ENCODE peak calls at places on chromosomes 16 and 17, in nine cellular contexts. One of them, this sample, is unnamed.

GRCh38 chr17:81961087-81961514 is at the start of gene NOTUM:
- DNase-seq in transverse colon: no peak
- DNase-seq in lung: no peak
- DNase-seq in neural crest cell: no peak
- DNase-seq in renal cortical epithelial cell: no peak
- DNase-seq in activated CD4-positive, CD25-positive, alpha-beta regulatory T cell: no peak
- DNase-seq in IMR-90: peak; percentile 12
- DNase-seq in ureter: no peak
- DNase-seq in keratinocyte: no peak
- DNase-seq in this sample: no peak

GRCh38 chr16:78743556-78743955 is 644.1 kb downstream of the WWOX start:
- DNase-seq in transverse colon: no peak
- DNase-seq in lung: no peak
- DNase-seq in neural crest cell: no peak
- DNase-seq in renal cortical epithelial cell: no peak
- DNase-seq in activated CD4-positive, CD25-positive, alpha-beta regulatory T cell: no peak
- DNase-seq in IMR-90: no peak
- DNase-seq in ureter: no peak
- DNase-seq in keratinocyte: no peak
- DNase-seq in this sample: no peak

GRCh38 chr17:19812407-19812806 is 55.3 kb downstream of the ULK2 start:
- DNase-seq in transverse colon: no peak
- DNase-seq in lung: no peak
- DNase-seq in neural crest cell: no peak
- DNase-seq in renal cortical epithelial cell: no peak
- DNase-seq in activated CD4-positive, CD25-positive, alpha-beta regulatory T cell: no peak
- DNase-seq in IMR-90: peak; percentile 10
- DNase-seq in ureter: no peak
- DNase-seq in keratinocyte: no peak
- DNase-seq in this sample: no peak

GRCh38 chr17:78986048-78986648 is 6.4 kb upstream of the LGALS3BP start:
- DNase-seq in transverse colon: peak; percentile 53
- DNase-seq in lung: no peak
- DNase-seq in neural crest cell: no peak
- DNase-seq in renal cortical epithelial cell: peak; percentile 27
- DNase-seq in activated CD4-positive, CD25-positive, alpha-beta regulatory T cell: no peak
- DNase-seq in IMR-90: peak; percentile 39
- DNase-seq in ureter: no peak
- DNase-seq in keratinocyte: no peak
- DNase-seq in this sample: no peak

GRCh38 chr17:43810226-43810715 is 22.7 kb downstream of the MPP3 start:
- DNase-seq in transverse colon: no peak
- DNase-seq in lung: no peak
- DNase-seq in neural crest cell: no peak
- DNase-seq in renal cortical epithelial cell: no peak
- DNase-seq in activated CD4-positive, CD25-positive, alpha-beta regulatory T cell: no peak
- DNase-seq in IMR-90: no peak
- DNase-seq in ureter: no peak
- DNase-seq in keratinocyte: no peak
- DNase-seq in this sample: no peak

GRCh38 chr17:27506348-27507218 is 50.3 kb downstream of the KSR1 start:
- DNase-seq in transverse colon: no peak
- DNase-seq in lung: no peak
- DNase-seq in neural crest cell: no peak
- DNase-seq in renal cortical epithelial cell: no peak
- DNase-seq in activated CD4-positive, CD25-positive, alpha-beta regulatory T cell: no peak
- DNase-seq in IMR-90: no peak
- DNase-seq in ureter: no peak
- DNase-seq in keratinocyte: no peak
- DNase-seq in this sample: no peak

GRCh38 chr17:17348872-17349723 is 45.9 kb downstream of the NT5M start:
- DNase-seq in transverse colon: no peak
- DNase-seq in lung: no peak
- DNase-seq in neural crest cell: no peak
- DNase-seq in renal cortical epithelial cell: no peak
- DNase-seq in activated CD4-positive, CD25-positive, alpha-beta regulatory T cell: no peak
- DNase-seq in IMR-90: no peak
- DNase-seq in ureter: no peak
- DNase-seq in keratinocyte: no peak
- DNase-seq in this sample: no peak

GRCh38 chr17:60754057-60754604 is 76.5 kb downstream of the BCAS3 start:
- DNase-seq in transverse colon: no peak
- DNase-seq in lung: no peak
- DNase-seq in neural crest cell: no peak
- DNase-seq in renal cortical epithelial cell: no peak
- DNase-seq in activated CD4-positive, CD25-positive, alpha-beta regulatory T cell: no peak
- DNase-seq in IMR-90: no peak
- DNase-seq in ureter: no peak
- DNase-seq in keratinocyte: no peak
- DNase-seq in this sample: no peak

GRCh38 chr17:70622382-70623260 is 453.3 kb downstream of the KCNJ2 start:
- DNase-seq in transverse colon: peak; percentile 67
- DNase-seq in lung: peak; percentile 51
- DNase-seq in neural crest cell: peak; percentile 62
- DNase-seq in renal cortical epithelial cell: peak; percentile 30
- DNase-seq in activated CD4-positive, CD25-positive, alpha-beta regulatory T cell: no peak
- DNase-seq in IMR-90: peak; percentile 18
- DNase-seq in ureter: no peak
- DNase-seq in keratinocyte: no peak
- DNase-seq in this sample: no peak

GRCh38 chr17:11736613-11737289 is 138.5 kb downstream of the DNAH9 start:
- DNase-seq in transverse colon: no peak
- DNase-seq in lung: no peak
- DNase-seq in neural crest cell: no peak
- DNase-seq in renal cortical epithelial cell: no peak
- DNase-seq in activated CD4-positive, CD25-positive, alpha-beta regulatory T cell: no peak
- DNase-seq in IMR-90: no peak
- DNase-seq in ureter: no peak
- DNase-seq in keratinocyte: no peak
- DNase-seq in this sample: no peak

GRCh38 chr17:78780335-78780734 is 1.7 kb downstream of the CYTH1 start:
- DNase-seq in transverse colon: no peak
- DNase-seq in lung: no peak
- DNase-seq in neural crest cell: no peak
- DNase-seq in renal cortical epithelial cell: no peak
- DNase-seq in activated CD4-positive, CD25-positive, alpha-beta regulatory T cell: no peak
- DNase-seq in IMR-90: no peak
- DNase-seq in ureter: no peak
- DNase-seq in keratinocyte: no peak
- DNase-seq in this sample: no peak

GRCh38 chr16:86844691-86845090 is 266.3 kb downstream of the FOXL1 start:
- DNase-seq in transverse colon: no peak
- DNase-seq in lung: no peak
- DNase-seq in neural crest cell: peak; percentile 12
- DNase-seq in renal cortical epithelial cell: no peak
- DNase-seq in activated CD4-positive, CD25-positive, alpha-beta regulatory T cell: no peak
- DNase-seq in IMR-90: no peak
- DNase-seq in ureter: no peak
- DNase-seq in keratinocyte: no peak
- DNase-seq in this sample: no peak

GRCh38 chr17:30158896-30159625 is 42.4 kb downstream of the NSRP1 start:
- DNase-seq in transverse colon: no peak
- DNase-seq in lung: no peak
- DNase-seq in neural crest cell: no peak
- DNase-seq in renal cortical epithelial cell: no peak
- DNase-seq in activated CD4-positive, CD25-positive, alpha-beta regulatory T cell: no peak
- DNase-seq in IMR-90: no peak
- DNase-seq in ureter: no peak
- DNase-seq in keratinocyte: no peak
- DNase-seq in this sample: no peak

GRCh38 chr16:4911831-4912422 is 25.0 kb downstream of the PPL start:
- DNase-seq in transverse colon: no peak
- DNase-seq in lung: no peak
- DNase-seq in neural crest cell: no peak
- DNase-seq in renal cortical epithelial cell: peak; percentile 33
- DNase-seq in activated CD4-positive, CD25-positive, alpha-beta regulatory T cell: no peak
- DNase-seq in IMR-90: peak; percentile 33
- DNase-seq in ureter: no peak
- DNase-seq in keratinocyte: no peak
- DNase-seq in this sample: no peak

GRCh38 chr17:1617620-1618174 is 10.9 kb downstream of the SLC43A2 start:
- DNase-seq in transverse colon: peak; percentile 82
- DNase-seq in lung: no peak
- DNase-seq in neural crest cell: no peak
- DNase-seq in renal cortical epithelial cell: peak; percentile 83
- DNase-seq in activated CD4-positive, CD25-positive, alpha-beta regulatory T cell: no peak
- DNase-seq in IMR-90: peak; percentile 77
- DNase-seq in ureter: no peak
- DNase-seq in keratinocyte: peak; percentile 74
- DNase-seq in this sample: no peak

GRCh38 chr17:12545877-12546513 is 119.7 kb upstream of the MYOCD start:
- DNase-seq in transverse colon: peak; percentile 19
- DNase-seq in lung: no peak
- DNase-seq in neural crest cell: peak; percentile 33
- DNase-seq in renal cortical epithelial cell: peak; percentile 4
- DNase-seq in activated CD4-positive, CD25-positive, alpha-beta regulatory T cell: no peak
- DNase-seq in IMR-90: peak; percentile 63
- DNase-seq in ureter: no peak
- DNase-seq in keratinocyte: peak; percentile 11
- DNase-seq in this sample: no peak

GRCh38 chr16:20334396-20334795 is 7.1 kb upstream of the GP2 start:
- DNase-seq in transverse colon: no peak
- DNase-seq in lung: no peak
- DNase-seq in neural crest cell: no peak
- DNase-seq in renal cortical epithelial cell: no peak
- DNase-seq in activated CD4-positive, CD25-positive, alpha-beta regulatory T cell: no peak
- DNase-seq in IMR-90: no peak
- DNase-seq in ureter: no peak
- DNase-seq in keratinocyte: no peak
- DNase-seq in this sample: no peak

GRCh38 chr16:528111-529011 is 849 bp downstream of the CAPN15 start:
- DNase-seq in transverse colon: peak; percentile 87
- DNase-seq in lung: peak; percentile 47
- DNase-seq in neural crest cell: no peak
- DNase-seq in renal cortical epithelial cell: peak; percentile 51
- DNase-seq in activated CD4-positive, CD25-positive, alpha-beta regulatory T cell: no peak
- DNase-seq in IMR-90: peak; percentile 61
- DNase-seq in ureter: peak; percentile 69
- DNase-seq in keratinocyte: no peak
- DNase-seq in this sample: peak; percentile 22

GRCh38 chr17:3535253-3535995 is 22.2 kb downstream of the TRPV3 start:
- DNase-seq in transverse colon: peak; percentile 57
- DNase-seq in lung: peak; percentile 51
- DNase-seq in neural crest cell: peak; percentile 72
- DNase-seq in renal cortical epithelial cell: peak; percentile 36
- DNase-seq in activated CD4-positive, CD25-positive, alpha-beta regulatory T cell: peak; percentile 20
- DNase-seq in IMR-90: peak; percentile 62
- DNase-seq in ureter: peak; percentile 67
- DNase-seq in keratinocyte: no peak
- DNase-seq in this sample: peak; percentile 30

GRCh38 chr17:46742539-46743270 is 75.8 kb downstream of the WNT3 start:
- DNase-seq in transverse colon: no peak
- DNase-seq in lung: peak; percentile 39
- DNase-seq in neural crest cell: no peak
- DNase-seq in renal cortical epithelial cell: peak; percentile 92
- DNase-seq in activated CD4-positive, CD25-positive, alpha-beta regulatory T cell: no peak
- DNase-seq in IMR-90: peak; percentile 93
- DNase-seq in ureter: no peak
- DNase-seq in keratinocyte: no peak
- DNase-seq in this sample: no peak

GRCh38 chr17:298791-299450 is 53.7 kb downstream of the RPH3AL start:
- DNase-seq in transverse colon: peak; percentile 27
- DNase-seq in lung: no peak
- DNase-seq in neural crest cell: no peak
- DNase-seq in renal cortical epithelial cell: no peak
- DNase-seq in activated CD4-positive, CD25-positive, alpha-beta regulatory T cell: no peak
- DNase-seq in IMR-90: no peak
- DNase-seq in ureter: no peak
- DNase-seq in keratinocyte: no peak
- DNase-seq in this sample: no peak

GRCh38 chr16:70529051-70529777 is 5.6 kb downstream of the SF3B3 start:
- DNase-seq in transverse colon: no peak
- DNase-seq in lung: no peak
- DNase-seq in neural crest cell: no peak
- DNase-seq in renal cortical epithelial cell: peak; percentile 48
- DNase-seq in activated CD4-positive, CD25-positive, alpha-beta regulatory T cell: no peak
- DNase-seq in IMR-90: peak; percentile 79
- DNase-seq in ureter: no peak
- DNase-seq in keratinocyte: no peak
- DNase-seq in this sample: no peak

GRCh38 chr17:17445925-17446665 is 30.7 kb upstream of the MED9 start:
- DNase-seq in transverse colon: peak; percentile 51
- DNase-seq in lung: peak; percentile 75
- DNase-seq in neural crest cell: no peak
- DNase-seq in renal cortical epithelial cell: peak; percentile 100
- DNase-seq in activated CD4-positive, CD25-positive, alpha-beta regulatory T cell: no peak
- DNase-seq in IMR-90: peak; percentile 96
- DNase-seq in ureter: peak; percentile 78
- DNase-seq in keratinocyte: peak; percentile 28
- DNase-seq in this sample: no peak

GRCh38 chr16:1145383-1146100 is 7.4 kb upstream of the CACNA1H start:
- DNase-seq in transverse colon: no peak
- DNase-seq in lung: no peak
- DNase-seq in neural crest cell: no peak
- DNase-seq in renal cortical epithelial cell: no peak
- DNase-seq in activated CD4-positive, CD25-positive, alpha-beta regulatory T cell: no peak
- DNase-seq in IMR-90: no peak
- DNase-seq in ureter: no peak
- DNase-seq in keratinocyte: no peak
- DNase-seq in this sample: no peak

GRCh38 chr17:38440614-38441397 is 12.5 kb downstream of the ARHGAP23 start:
- DNase-seq in transverse colon: no peak
- DNase-seq in lung: no peak
- DNase-seq in neural crest cell: no peak
- DNase-seq in renal cortical epithelial cell: no peak
- DNase-seq in activated CD4-positive, CD25-positive, alpha-beta regulatory T cell: no peak
- DNase-seq in IMR-90: no peak
- DNase-seq in ureter: no peak
- DNase-seq in keratinocyte: no peak
- DNase-seq in this sample: no peak